ENCODE peak calls at places on chromosomes 7 and 10, in four cellular contexts. One of them, this sample, is unnamed.

GRCh38 chr7:96126382-96126781 is 195.5 kb downstream of the SLC25A13 start:
- DNase-seq in PC-9: no peak
- DNase-seq in LoVo: no peak
- DNase-seq in fibroblast of gingiva: no peak
- DNase-seq in this sample: no peak

GRCh38 chr10:124152781-124153600 is 59.6 kb upstream of the CHST15 start:
- DNase-seq in PC-9: peak; percentile 99
- DNase-seq in LoVo: peak; percentile 93
- DNase-seq in fibroblast of gingiva: peak; percentile 64
- DNase-seq in this sample: peak; percentile 67

GRCh38 chr10:126736737-126737136 is 66.2 kb upstream of the C10orf90 start:
- DNase-seq in PC-9: no peak
- DNase-seq in LoVo: no peak
- DNase-seq in fibroblast of gingiva: no peak
- DNase-seq in this sample: no peak

GRCh38 chr7:140478361-140479061 is 794 bp downstream of the MKRN1 start:
- DNase-seq in PC-9: peak; percentile 36
- DNase-seq in LoVo: peak; percentile 22
- DNase-seq in fibroblast of gingiva: peak; percentile 30
- DNase-seq in this sample: peak; percentile 43

GRCh38 chr10:8615118-8615517 is 560.6 kb downstream of the GATA3 start:
- DNase-seq in PC-9: no peak
- DNase-seq in LoVo: no peak
- DNase-seq in fibroblast of gingiva: no peak
- DNase-seq in this sample: no peak

GRCh38 chr10:33341638-33342037 is 7.2 kb upstream of the NRP1 start:
- DNase-seq in PC-9: no peak
- DNase-seq in LoVo: no peak
- DNase-seq in fibroblast of gingiva: no peak
- DNase-seq in this sample: no peak

GRCh38 chr10:88895252-88895651 is 15.2 kb downstream of the STAMBPL1 start:
- DNase-seq in PC-9: no peak
- DNase-seq in LoVo: no peak
- DNase-seq in fibroblast of gingiva: no peak
- DNase-seq in this sample: no peak

GRCh38 chr7:108824840-108825540 is 255.3 kb downstream of the DNAJB9 start:
- DNase-seq in PC-9: no peak
- DNase-seq in LoVo: no peak
- DNase-seq in fibroblast of gingiva: peak; percentile 24
- DNase-seq in this sample: no peak

GRCh38 chr10:69361303-69361614 is 55.5 kb downstream of the TACR2 start:
- DNase-seq in PC-9: no peak
- DNase-seq in LoVo: no peak
- DNase-seq in fibroblast of gingiva: no peak
- DNase-seq in this sample: no peak

GRCh38 chr7:101952355-101953247 is 135.2 kb downstream of the CUX1 start:
- DNase-seq in PC-9: peak; percentile 42
- DNase-seq in LoVo: no peak
- DNase-seq in fibroblast of gingiva: peak; percentile 73
- DNase-seq in this sample: no peak

GRCh38 chr7:117048114-117048853 is 95.0 kb downstream of the ST7 start:
- DNase-seq in PC-9: no peak
- DNase-seq in LoVo: peak; percentile 12
- DNase-seq in fibroblast of gingiva: no peak
- DNase-seq in this sample: no peak

GRCh38 chr10:67779455-67780205 is 58.4 kb downstream of the DNAJC12 start:
- DNase-seq in PC-9: peak; percentile 65
- DNase-seq in LoVo: peak; percentile 80
- DNase-seq in fibroblast of gingiva: peak; percentile 64
- DNase-seq in this sample: peak; percentile 63

GRCh38 chr7:75951506-75951905 is 36.6 kb downstream of the POR start:
- DNase-seq in PC-9: peak; percentile 99
- DNase-seq in LoVo: no peak
- DNase-seq in fibroblast of gingiva: peak; percentile 89
- DNase-seq in this sample: no peak

GRCh38 chr7:73626814-73627213 is 2.5 kb upstream of the MLXIPL start:
- DNase-seq in PC-9: peak; percentile 26
- DNase-seq in LoVo: no peak
- DNase-seq in fibroblast of gingiva: no peak
- DNase-seq in this sample: no peak

GRCh38 chr10:119199231-119199992 is 8.0 kb upstream of the GRK5 start:
- DNase-seq in PC-9: peak; percentile 44
- DNase-seq in LoVo: peak; percentile 50
- DNase-seq in fibroblast of gingiva: peak; percentile 82
- DNase-seq in this sample: peak; percentile 63

GRCh38 chr10:6083523-6084475 is 5.0 kb upstream of the RBM17 start:
- DNase-seq in PC-9: no peak
- DNase-seq in LoVo: no peak
- DNase-seq in fibroblast of gingiva: no peak
- DNase-seq in this sample: no peak

GRCh38 chr7:14836006-14836405 is 66.5 kb downstream of the DGKB start:
- DNase-seq in PC-9: no peak
- DNase-seq in LoVo: no peak
- DNase-seq in fibroblast of gingiva: no peak
- DNase-seq in this sample: no peak

GRCh38 chr7:91876391-91877133 is 3.9 kb downstream of the MTERF1 start:
- DNase-seq in PC-9: no peak
- DNase-seq in LoVo: no peak
- DNase-seq in fibroblast of gingiva: peak; percentile 12
- DNase-seq in this sample: no peak

GRCh38 chr10:36499696-36500095 is 625.7 kb upstream of the ANKRD30A start:
- DNase-seq in PC-9: no peak
- DNase-seq in LoVo: no peak
- DNase-seq in fibroblast of gingiva: no peak
- DNase-seq in this sample: no peak

GRCh38 chr7:77450054-77450453 is 33.9 kb upstream of the GSAP start:
- DNase-seq in PC-9: no peak
- DNase-seq in LoVo: no peak
- DNase-seq in fibroblast of gingiva: no peak
- DNase-seq in this sample: no peak

GRCh38 chr7:148729984-148730733 is 31.5 kb downstream of the CUL1 start:
- DNase-seq in PC-9: no peak
- DNase-seq in LoVo: no peak
- DNase-seq in fibroblast of gingiva: peak; percentile 72
- DNase-seq in this sample: no peak

GRCh38 chr10:97572214-97572989 is at the start of gene ANKRD2:
- DNase-seq in PC-9: peak; percentile 52
- DNase-seq in LoVo: peak; percentile 57
- DNase-seq in fibroblast of gingiva: peak; percentile 70
- DNase-seq in this sample: peak; percentile 78

GRCh38 chr7:157675427-157675930 is 338.7 kb downstream of the DNAJB6 start:
- DNase-seq in PC-9: no peak
- DNase-seq in LoVo: no peak
- DNase-seq in fibroblast of gingiva: no peak
- DNase-seq in this sample: no peak

GRCh38 chr10:94206176-94206575 is 156.6 kb downstream of the NOC3L start:
- DNase-seq in PC-9: no peak
- DNase-seq in LoVo: no peak
- DNase-seq in fibroblast of gingiva: no peak
- DNase-seq in this sample: no peak

GRCh38 chr7:42478717-42479116 is 241.7 kb upstream of the GLI3 start:
- DNase-seq in PC-9: no peak
- DNase-seq in LoVo: no peak
- DNase-seq in fibroblast of gingiva: no peak
- DNase-seq in this sample: no peak

GRCh38 chr10:114551310-114551972 is 106.6 kb downstream of the ABLIM1 start:
- DNase-seq in PC-9: no peak
- DNase-seq in LoVo: no peak
- DNase-seq in fibroblast of gingiva: no peak
- DNase-seq in this sample: peak; percentile 80

GRCh38 chr7:55441002-55441401 is 75.9 kb downstream of the LANCL2 start:
- DNase-seq in PC-9: no peak
- DNase-seq in LoVo: no peak
- DNase-seq in fibroblast of gingiva: no peak
- DNase-seq in this sample: no peak

GRCh38 chr10:46992794-46993552 is 81.7 kb downstream of the PTPN20 start:
- DNase-seq in PC-9: peak; percentile 26
- DNase-seq in LoVo: peak; percentile 11
- DNase-seq in fibroblast of gingiva: peak; percentile 52
- DNase-seq in this sample: peak; percentile 25

GRCh38 chr10:104268691-104269645 is at the start of gene GSTO2:
- DNase-seq in PC-9: peak; percentile 94
- DNase-seq in LoVo: peak; percentile 99
- DNase-seq in fibroblast of gingiva: peak; percentile 97
- DNase-seq in this sample: peak; percentile 99

GRCh38 chr10:124508070-124508667 is 46.5 kb downstream of the LHPP start:
- DNase-seq in PC-9: no peak
- DNase-seq in LoVo: no peak
- DNase-seq in fibroblast of gingiva: no peak
- DNase-seq in this sample: no peak

GRCh38 chr7:117283371-117283770 is 39.5 kb downstream of the WNT2 start:
- DNase-seq in PC-9: no peak
- DNase-seq in LoVo: no peak
- DNase-seq in fibroblast of gingiva: peak; percentile 35
- DNase-seq in this sample: no peak

GRCh38 chr10:649798-650690 is 39.4 kb downstream of the DIP2C start:
- DNase-seq in PC-9: no peak
- DNase-seq in LoVo: peak; percentile 78
- DNase-seq in fibroblast of gingiva: no peak
- DNase-seq in this sample: peak; percentile 87

GRCh38 chr10:77974396-77975074 is 48.0 kb upstream of the DLG5 start:
- DNase-seq in PC-9: no peak
- DNase-seq in LoVo: no peak
- DNase-seq in fibroblast of gingiva: peak; percentile 45
- DNase-seq in this sample: peak; percentile 20

GRCh38 chr10:36578306-36578705 is 547.1 kb upstream of the ANKRD30A start:
- DNase-seq in PC-9: no peak
- DNase-seq in LoVo: no peak
- DNase-seq in fibroblast of gingiva: no peak
- DNase-seq in this sample: no peak

GRCh38 chr10:104809288-104810090 is 168.4 kb downstream of the SORCS3 start:
- DNase-seq in PC-9: no peak
- DNase-seq in LoVo: peak; percentile 81
- DNase-seq in fibroblast of gingiva: no peak
- DNase-seq in this sample: no peak